ENCODE peak calls at places on chromosomes 16 and 17, in five cellular contexts. One of them, this sample, is unnamed.

GRCh38 chr16:47143677-47144558 is at the start of gene NETO2:
- DNase-seq in WTC11: peak
- DNase-seq in H1: peak
- DNase-seq in GM12878: no peak
- DNase-seq in K562: peak
- DNase-seq in this sample: peak

GRCh38 chr17:43936434-43936833 is 5.8 kb downstream of the PPY start:
- DNase-seq in WTC11: no peak
- DNase-seq in H1: no peak
- DNase-seq in GM12878: no peak
- DNase-seq in K562: no peak
- DNase-seq in this sample: no peak

GRCh38 chr17:36463916-36464764 is 22.3 kb upstream of the ZNHIT3 start:
- DNase-seq in WTC11: peak
- DNase-seq in H1: peak
- DNase-seq in GM12878: no peak
- DNase-seq in K562: peak
- DNase-seq in this sample: peak

GRCh38 chr17:27349540-27350021 is 55.7 kb downstream of the WSB1 start:
- DNase-seq in WTC11: peak
- DNase-seq in H1: no peak
- DNase-seq in GM12878: no peak
- DNase-seq in K562: no peak
- DNase-seq in this sample: no peak

GRCh38 chr17:79364695-79365094 is 246.2 kb downstream of the RBFOX3 start:
- DNase-seq in WTC11: no peak
- DNase-seq in H1: no peak
- DNase-seq in GM12878: no peak
- DNase-seq in K562: no peak
- DNase-seq in this sample: no peak

GRCh38 chr16:4370570-4371480 is 823 bp upstream of the VASN start:
- DNase-seq in WTC11: no peak
- DNase-seq in H1: no peak
- DNase-seq in GM12878: no peak
- DNase-seq in K562: peak
- DNase-seq in this sample: peak

GRCh38 chr17:31072186-31072585 is 22.6 kb upstream of the NF1 start:
- DNase-seq in WTC11: no peak
- DNase-seq in H1: no peak
- DNase-seq in GM12878: no peak
- DNase-seq in K562: no peak
- DNase-seq in this sample: no peak

GRCh38 chr17:72942594-72942993 is 149.9 kb downstream of the SLC39A11 start:
- DNase-seq in WTC11: no peak
- DNase-seq in H1: no peak
- DNase-seq in GM12878: no peak
- DNase-seq in K562: no peak
- DNase-seq in this sample: no peak

GRCh38 chr17:27269978-27270377 is 23.9 kb upstream of the WSB1 start:
- DNase-seq in WTC11: no peak
- DNase-seq in H1: no peak
- DNase-seq in GM12878: no peak
- DNase-seq in K562: no peak
- DNase-seq in this sample: no peak

GRCh38 chr17:31387438-31387837 is 4.0 kb upstream of the RAB11FIP4 start:
- DNase-seq in WTC11: no peak
- DNase-seq in H1: peak
- DNase-seq in GM12878: no peak
- DNase-seq in K562: no peak
- DNase-seq in this sample: no peak

GRCh38 chr16:11534262-11534661 is 52.5 kb downstream of the LITAF start:
- DNase-seq in WTC11: no peak
- DNase-seq in H1: no peak
- DNase-seq in GM12878: no peak
- DNase-seq in K562: no peak
- DNase-seq in this sample: no peak

GRCh38 chr16:67170948-67171649 is 761 bp downstream of the NOL3 start:
- DNase-seq in WTC11: no peak
- DNase-seq in H1: no peak
- DNase-seq in GM12878: no peak
- DNase-seq in K562: no peak
- DNase-seq in this sample: peak

GRCh38 chr17:57622886-57623433 is 122.1 kb downstream of the CCDC182 start:
- DNase-seq in WTC11: no peak
- DNase-seq in H1: no peak
- DNase-seq in GM12878: peak
- DNase-seq in K562: no peak
- DNase-seq in this sample: peak

GRCh38 chr17:15740570-15741120 is 8.6 kb downstream of the TBC1D26 start:
- DNase-seq in WTC11: no peak
- DNase-seq in H1: no peak
- DNase-seq in GM12878: no peak
- DNase-seq in K562: no peak
- DNase-seq in this sample: no peak

DNA sequence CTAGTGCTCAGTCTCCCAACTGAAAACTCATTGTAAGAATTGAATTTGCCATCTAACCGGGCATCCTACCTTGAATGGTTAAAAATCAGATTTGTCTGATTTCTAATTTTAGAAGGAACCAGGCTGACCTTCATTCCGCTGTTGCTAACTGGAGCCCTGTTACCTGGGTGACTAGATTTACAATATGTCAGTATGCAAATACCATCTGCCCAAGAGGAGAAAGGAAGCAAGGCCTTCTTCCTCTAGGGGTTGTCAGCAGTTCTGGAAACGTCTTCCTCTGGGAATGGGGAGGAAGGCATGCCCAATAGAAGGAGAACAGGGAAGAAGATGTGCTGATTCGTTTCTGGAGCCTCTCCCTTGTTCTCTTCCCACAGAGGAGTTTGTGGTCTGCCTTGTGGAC is 137.9 kb downstream of the PITPNC1 start:
- DNase-seq in WTC11: no peak
- DNase-seq in H1: no peak
- DNase-seq in GM12878: no peak
- DNase-seq in K562: no peak
- DNase-seq in this sample: no peak
- TF ChIP-seq ATF2 in WTC11: no peak
- TF ChIP-seq ATF2 in H1: no peak
- TF ChIP-seq ATF2 in GM12878: no peak
- TF ChIP-seq ATF2 in K562: no peak
- TF ChIP-seq ATF2 in this sample: no peak

DNA sequence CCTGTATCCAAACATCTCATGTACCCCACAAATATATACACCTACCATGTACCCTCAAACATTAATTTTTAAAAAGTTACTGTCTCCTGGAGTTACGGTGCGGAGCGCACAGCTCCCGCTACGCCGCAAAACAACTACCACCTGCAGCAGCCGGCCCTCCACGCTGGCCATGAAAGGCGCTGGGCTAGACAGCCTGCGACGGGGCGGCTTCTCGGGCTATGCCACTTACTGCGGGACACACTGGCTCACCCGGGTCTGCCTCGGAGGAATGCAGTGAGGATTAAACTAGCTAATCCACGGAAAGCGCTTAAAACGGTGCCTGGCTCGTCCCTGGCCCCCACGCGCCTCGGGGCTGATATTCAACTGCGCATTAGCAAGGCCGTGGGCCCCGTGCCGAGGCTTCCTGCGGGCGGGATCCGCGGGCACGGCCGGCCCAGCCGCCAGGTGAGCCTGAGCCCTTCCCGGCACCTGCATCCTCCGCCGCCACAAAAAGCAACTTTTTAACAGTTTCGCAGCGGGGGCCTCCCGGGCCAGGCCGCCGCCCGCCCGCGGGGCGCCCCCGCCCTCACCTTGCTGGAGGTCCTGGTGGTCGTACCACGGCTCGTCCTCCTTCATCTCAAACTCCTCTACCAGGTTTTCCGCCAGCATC is 633 bp downstream of the CDR2 start:
- DNase-seq in WTC11: peak
- DNase-seq in H1: no peak
- DNase-seq in GM12878: no peak
- DNase-seq in K562: no peak
- DNase-seq in this sample: no peak
- TF ChIP-seq ATF2 in WTC11: no peak
- TF ChIP-seq ATF2 in H1: no peak
- TF ChIP-seq ATF2 in GM12878: no peak
- TF ChIP-seq ATF2 in K562: no peak
- TF ChIP-seq ATF2 in this sample: no peak

GRCh38 chr16:50519602-50520001 is 28.6 kb upstream of the NKD1 start:
- DNase-seq in WTC11: no peak
- DNase-seq in H1: no peak
- DNase-seq in GM12878: no peak
- DNase-seq in K562: no peak
- DNase-seq in this sample: no peak
- TF ChIP-seq ATF2 in WTC11: no peak
- TF ChIP-seq ATF2 in H1: no peak
- TF ChIP-seq ATF2 in GM12878: no peak
- TF ChIP-seq ATF2 in K562: no peak
- TF ChIP-seq ATF2 in this sample: no peak

GRCh38 chr17:7930841-7931631 is 710 bp downstream of the TRAPPC1 start:
- DNase-seq in WTC11: no peak
- DNase-seq in H1: no peak
- DNase-seq in GM12878: no peak
- DNase-seq in K562: no peak
- DNase-seq in this sample: no peak
- TF ChIP-seq ATF2 in WTC11: no peak
- TF ChIP-seq ATF2 in H1: no peak
- TF ChIP-seq ATF2 in GM12878: no peak
- TF ChIP-seq ATF2 in K562: no peak
- TF ChIP-seq ATF2 in this sample: no peak

GRCh38 chr16:23186171-23186570 is 3.6 kb downstream of the SCNN1G start:
- DNase-seq in WTC11: no peak
- DNase-seq in H1: no peak
- DNase-seq in GM12878: no peak
- DNase-seq in K562: no peak
- DNase-seq in this sample: no peak

GRCh38 chr16:23182675-23183485 is at the start of gene SCNN1G:
- DNase-seq in WTC11: peak
- DNase-seq in H1: no peak
- DNase-seq in GM12878: no peak
- DNase-seq in K562: no peak
- DNase-seq in this sample: no peak

GRCh38 chr16:23183486-23183862 is 929 bp downstream of the SCNN1G start:
- DNase-seq in WTC11: no peak
- DNase-seq in H1: no peak
- DNase-seq in GM12878: no peak
- DNase-seq in K562: no peak
- DNase-seq in this sample: no peak

GRCh38 chr16:23187341-23187740 is 4.8 kb downstream of the SCNN1G start:
- DNase-seq in WTC11: no peak
- DNase-seq in H1: no peak
- DNase-seq in GM12878: no peak
- DNase-seq in K562: no peak
- DNase-seq in this sample: no peak

DNA sequence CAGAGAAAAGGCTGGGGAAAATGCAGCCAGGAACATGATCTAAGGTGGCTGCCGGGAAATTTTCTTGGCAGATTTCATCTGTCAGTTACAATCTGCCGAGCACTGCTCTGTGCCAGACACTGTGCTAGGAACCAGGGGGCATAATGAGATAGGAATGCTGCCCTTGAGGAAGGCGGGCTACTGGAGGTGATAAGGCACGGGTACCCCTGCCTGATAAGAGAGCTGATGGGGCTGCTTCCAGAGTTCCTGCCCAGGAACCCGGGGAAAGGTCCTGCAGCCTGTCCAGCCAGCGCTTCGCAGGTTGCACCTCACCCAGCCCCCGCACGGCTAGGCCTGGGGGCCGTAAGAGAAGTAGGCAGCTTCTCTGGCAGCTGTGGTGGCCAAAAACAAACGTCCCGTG is 3.1 kb downstream of the SCNN1G start:
- DNase-seq in WTC11: no peak
- DNase-seq in H1: no peak
- DNase-seq in GM12878: no peak
- DNase-seq in K562: no peak
- DNase-seq in this sample: no peak
- TF ChIP-seq ATF2 in WTC11: no peak
- TF ChIP-seq ATF2 in H1: no peak
- TF ChIP-seq ATF2 in GM12878: no peak
- TF ChIP-seq ATF2 in K562: no peak
- TF ChIP-seq ATF2 in this sample: no peak

GRCh38 chr17:42527932-42528331 is 8.1 kb upstream of the NAGLU start:
- DNase-seq in WTC11: no peak
- DNase-seq in H1: no peak
- DNase-seq in GM12878: no peak
- DNase-seq in K562: no peak
- DNase-seq in this sample: peak

GRCh38 chr17:42535400-42536047 is 517 bp upstream of the NAGLU start:
- DNase-seq in WTC11: no peak
- DNase-seq in H1: no peak
- DNase-seq in GM12878: no peak
- DNase-seq in K562: no peak
- DNase-seq in this sample: no peak

GRCh38 chr17:42529054-42529453 is 7.0 kb upstream of the NAGLU start:
- DNase-seq in WTC11: no peak
- DNase-seq in H1: no peak
- DNase-seq in GM12878: no peak
- DNase-seq in K562: no peak
- DNase-seq in this sample: no peak

GRCh38 chr17:42531455-42532354 is 4.3 kb upstream of the NAGLU start:
- DNase-seq in WTC11: peak
- DNase-seq in H1: peak
- DNase-seq in GM12878: no peak
- DNase-seq in K562: peak
- DNase-seq in this sample: peak

GRCh38 chr17:42530952-42531454 is 5.0 kb upstream of the NAGLU start:
- DNase-seq in WTC11: no peak
- DNase-seq in H1: no peak
- DNase-seq in GM12878: no peak
- DNase-seq in K562: no peak
- DNase-seq in this sample: peak
- TF ChIP-seq ATF2 in WTC11: no peak
- TF ChIP-seq ATF2 in H1: no peak
- TF ChIP-seq ATF2 in GM12878: no peak
- TF ChIP-seq ATF2 in K562: no peak
- TF ChIP-seq ATF2 in this sample: peak

GRCh38 chr16:85995591-85996461 is 96.9 kb downstream of the IRF8 start:
- DNase-seq in WTC11: no peak
- DNase-seq in H1: no peak
- DNase-seq in GM12878: peak
- DNase-seq in K562: no peak
- DNase-seq in this sample: no peak
- TF ChIP-seq ATF2 in WTC11: no peak
- TF ChIP-seq ATF2 in H1: no peak
- TF ChIP-seq ATF2 in GM12878: no peak
- TF ChIP-seq ATF2 in K562: no peak
- TF ChIP-seq ATF2 in this sample: no peak

This sample was measured in HepG2.